ENCODE peak calls at places on chromosomes 5 and 9, in four cellular contexts. P is OCI-LY7, E is psoas muscle, D is body of pancreas. U is an unnamed sample.

GRCh38 chr9:68492801-68493200 is 47.9 kb downstream of the TMEM252 start:
- DNase-seq in P (no peak), E (no peak), D (peak; percentile 16), U (no peak)

GRCh38 chr5:169763437-169764301 is 126.6 kb downstream of the DOCK2 start:
- DNase-seq in P (no peak), E (no peak), D (no peak), U (no peak)

GRCh38 chr9:1462626-1463308 is 412.6 kb downstream of the DMRT2 start:
- DNase-seq in P (no peak), E (no peak), D (no peak), U (no peak)

GRCh38 chr5:10275991-10276390 is 25.9 kb downstream of the CCT5 start:
- DNase-seq in P (no peak), E (no peak), D (no peak), U (no peak)

GRCh38 chr5:89697581-89697980 is 712.0 kb downstream of the CETN3 start:
- DNase-seq in P (no peak), E (no peak), D (no peak), U (no peak)

GRCh38 chr9:116641292-116642059 is 45.6 kb upstream of the TRIM32 start:
- DNase-seq in P (no peak), E (no peak), D (no peak), U (no peak)

GRCh38 chr5:142317673-142318261 is 7.1 kb downstream of the SPRY4 start:
- DNase-seq in P (no peak), E (no peak), D (no peak), U (no peak)

GRCh38 chr9:76917299-76917698 is 11.4 kb upstream of the PRUNE2 start:
- DNase-seq in P (no peak), E (no peak), D (no peak), U (no peak)

GRCh38 chr5:102099766-102100331 is 196.2 kb downstream of the SLCO4C1 start:
- DNase-seq in P (no peak), E (no peak), D (no peak), U (no peak)

GRCh38 chr5:88675758-88676636 is 207.0 kb downstream of the MEF2C start:
- DNase-seq in P (peak; percentile 95), E (no peak), D (no peak), U (no peak)

GRCh38 chr5:91382530-91383026 is 539 bp downstream of the ARRDC3 start:
- DNase-seq in P (peak; percentile 68), E (no peak), D (peak; percentile 48), U (peak; percentile 17)

GRCh38 chr9:19136129-19136528 is 8.8 kb upstream of the PLIN2 start:
- DNase-seq in P (no peak), E (no peak), D (no peak), U (no peak)

GRCh38 chr5:61332891-61333350 is 863 bp downstream of the ZSWIM6 start:
- DNase-seq in P (no peak), E (peak; percentile 63), D (peak; percentile 64), U (peak; percentile 58)

GRCh38 chr5:60274704-60275103 is 381.2 kb upstream of the PDE4D start:
- DNase-seq in P (no peak), E (no peak), D (no peak), U (no peak)

GRCh38 chr9:35510745-35511428 is 21.0 kb downstream of the RUSC2 start:
- DNase-seq in P (no peak), E (peak; percentile 71), D (peak; percentile 29), U (no peak)

GRCh38 chr9:87556039-87556438 is 58.4 kb downstream of the DAPK1 start:
- DNase-seq in P (peak; percentile 90), E (no peak), D (no peak), U (no peak)

GRCh38 chr5:175796536-175797499 is 74.6 kb upstream of the CPLX2 start:
- DNase-seq in P (no peak), E (peak; percentile 73), D (peak; percentile 79), U (peak; percentile 81)

GRCh38 chr5:34415559-34416198 is 240.4 kb upstream of the RAI14 start:
- DNase-seq in P (no peak), E (no peak), D (no peak), U (peak; percentile 60)

GRCh38 chr9:72695365-72695764 is 174.0 kb downstream of the TMC1 start:
- DNase-seq in P (no peak), E (no peak), D (no peak), U (no peak)

GRCh38 chr9:90921104-90921503 is 119.5 kb downstream of the SYK start:
- DNase-seq in P (no peak), E (peak; percentile 81), D (peak; percentile 51), U (no peak)

DNA sequence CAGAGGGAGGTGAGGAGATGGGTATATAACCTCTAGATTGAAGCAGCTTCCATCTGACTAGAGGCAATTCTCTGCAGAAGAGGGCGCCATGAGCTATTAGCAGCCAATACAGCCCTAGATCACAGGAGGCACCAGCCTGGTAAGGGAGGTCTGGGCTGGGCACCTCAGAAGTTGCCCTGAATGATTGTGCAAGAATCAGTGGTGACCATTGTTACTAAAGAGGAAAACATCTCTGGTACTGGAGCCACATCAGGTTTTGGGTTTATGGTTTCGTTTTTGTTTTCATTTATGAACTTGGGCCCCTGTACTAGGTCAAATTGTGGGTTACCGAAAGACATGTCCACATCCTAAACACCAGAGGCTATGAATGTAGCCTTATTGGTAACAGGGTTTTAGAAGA is 342.0 kb downstream of the MLLT3 start:
- DNase-seq in P (no peak), E (no peak), D (no peak), U (no peak)
- TF ChIP-seq CTCF in P (no peak), E (no peak), D (no peak), U (peak; percentile 5)

DNA sequence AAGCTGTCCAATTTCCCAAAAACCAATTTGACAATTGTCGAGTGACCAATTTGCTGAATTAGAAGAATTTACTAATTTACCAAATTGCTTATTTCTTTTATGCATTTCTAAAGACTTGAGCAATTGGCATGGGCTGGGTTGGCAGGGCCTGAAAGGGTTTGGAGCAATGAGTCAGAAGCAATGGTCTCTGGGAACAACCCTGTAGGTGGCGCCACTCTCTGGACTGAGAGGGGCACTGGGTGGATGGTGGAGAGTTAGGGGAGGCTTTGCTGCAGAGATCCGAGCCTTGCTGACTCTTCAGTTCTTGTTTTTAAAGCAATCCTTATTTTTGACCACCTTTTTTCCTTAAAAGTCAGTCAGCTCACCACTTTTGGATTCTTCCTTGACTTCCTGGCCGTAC is 71.5 kb upstream of the RPS23 start:
- DNase-seq in P (peak; percentile 13), E (peak; percentile 34), D (no peak), U (no peak)
- TF ChIP-seq CTCF in P (peak; percentile 72), E (no peak), D (no peak), U (peak; percentile 50)

DNA sequence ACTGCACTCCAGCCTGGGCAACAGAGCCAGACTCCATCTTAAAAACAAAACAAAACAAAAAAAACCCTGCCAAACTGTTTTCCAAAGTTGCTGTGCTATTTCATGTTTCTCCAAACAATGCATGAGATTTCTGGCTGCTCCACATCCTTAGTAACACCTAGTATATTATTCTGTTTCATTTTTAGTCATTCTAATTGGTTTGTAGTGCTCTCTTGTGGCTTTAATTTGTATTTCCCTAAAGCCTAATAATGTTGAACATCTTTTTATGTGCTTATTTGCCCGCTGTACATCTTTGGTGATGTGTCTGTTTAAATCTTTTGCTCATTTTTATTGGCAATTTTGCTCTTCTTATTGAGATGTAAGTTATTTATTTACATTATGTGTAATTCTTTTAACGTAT is 18.4 kb upstream of the TTC1 start:
- DNase-seq in P (no peak), E (no peak), D (no peak), U (no peak)
- TF ChIP-seq CTCF in P (no peak), E (no peak), D (no peak), U (no peak)

DNA sequence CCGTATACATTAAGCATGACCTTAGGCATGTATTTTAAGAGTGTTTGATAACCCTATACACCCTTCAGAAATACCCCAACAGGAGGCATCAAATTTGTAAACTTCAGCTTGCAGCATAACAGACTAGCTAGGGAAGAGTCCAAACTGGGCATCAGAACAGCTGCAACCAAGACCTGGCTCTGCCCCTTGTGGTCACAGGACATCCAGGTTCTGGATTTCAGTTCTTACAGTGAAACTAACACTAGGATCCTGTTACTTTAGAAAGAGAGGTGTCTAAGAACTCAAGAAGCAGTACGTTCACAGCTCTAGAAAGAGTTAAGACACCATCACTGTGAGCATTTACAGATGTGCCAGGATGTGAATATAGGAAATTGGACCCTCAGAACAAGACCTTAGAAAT is 229.8 kb downstream of the BNC2 start:
- DNase-seq in P (no peak), E (no peak), D (no peak), U (no peak)
- TF ChIP-seq CTCF in P (no peak), E (peak; percentile 34), D (no peak), U (no peak)